ENCODE peak calls at places on chromosomes 5 and 9, in seven cellular contexts. One of them, this sample, is unnamed.

GRCh38 chr9:72947987-72948465 is 4.8 kb downstream of the ALDH1A1 start:
- DNase-seq in kidney tubule cell: peak
- DNase-seq in fibroblast of pulmonary artery: no peak
- DNase-seq in Caki2: peak
- DNase-seq in islet precursor cell: no peak
- DNase-seq in stimulated activated CD4-positive, alpha-beta T cell treated with anti-CD3 and anti-CD28 coated beads, Interleukin-1b, Interleukin-23, amount 100 ng/mL, for 1 hour: no peak
- DNase-seq in head of caudate nucleus: no peak
- DNase-seq in this sample: no peak

GRCh38 chr5:163312598-163312997 is 124.8 kb upstream of the CCNG1 start:
- DNase-seq in head of caudate nucleus: no peak
- DNase-seq in stimulated activated CD4-positive, alpha-beta T cell treated with anti-CD3 and anti-CD28 coated beads, Interleukin-1b, Interleukin-23, amount 100 ng/mL, for 1 hour: no peak
- DNase-seq in kidney tubule cell: no peak
- DNase-seq in Caki2: no peak
- DNase-seq in fibroblast of pulmonary artery: no peak
- DNase-seq in islet precursor cell: no peak
- DNase-seq in this sample: no peak

GRCh38 chr9:126494264-126494663 is 119.5 kb upstream of the LMX1B start:
- DNase-seq in fibroblast of pulmonary artery: no peak
- DNase-seq in head of caudate nucleus: no peak
- DNase-seq in Caki2: no peak
- DNase-seq in islet precursor cell: no peak
- DNase-seq in kidney tubule cell: peak
- DNase-seq in stimulated activated CD4-positive, alpha-beta T cell treated with anti-CD3 and anti-CD28 coated beads, Interleukin-1b, Interleukin-23, amount 100 ng/mL, for 1 hour: no peak
- DNase-seq in this sample: no peak

GRCh38 chr9:87500894-87501656 is 3.4 kb downstream of the DAPK1 start:
- DNase-seq in fibroblast of pulmonary artery: no peak
- DNase-seq in Caki2: no peak
- DNase-seq in islet precursor cell: no peak
- DNase-seq in head of caudate nucleus: no peak
- DNase-seq in kidney tubule cell: peak
- DNase-seq in stimulated activated CD4-positive, alpha-beta T cell treated with anti-CD3 and anti-CD28 coated beads, Interleukin-1b, Interleukin-23, amount 100 ng/mL, for 1 hour: no peak
- DNase-seq in this sample: no peak

GRCh38 chr9:3447143-3447542 is 78.7 kb downstream of the RFX3 start:
- DNase-seq in kidney tubule cell: no peak
- DNase-seq in fibroblast of pulmonary artery: no peak
- DNase-seq in stimulated activated CD4-positive, alpha-beta T cell treated with anti-CD3 and anti-CD28 coated beads, Interleukin-1b, Interleukin-23, amount 100 ng/mL, for 1 hour: no peak
- DNase-seq in islet precursor cell: no peak
- DNase-seq in head of caudate nucleus: no peak
- DNase-seq in Caki2: no peak
- DNase-seq in this sample: no peak

GRCh38 chr5:23139338-23140171 is 286.4 kb upstream of the CDH12 start:
- DNase-seq in head of caudate nucleus: no peak
- DNase-seq in islet precursor cell: no peak
- DNase-seq in kidney tubule cell: peak
- DNase-seq in fibroblast of pulmonary artery: peak
- DNase-seq in stimulated activated CD4-positive, alpha-beta T cell treated with anti-CD3 and anti-CD28 coated beads, Interleukin-1b, Interleukin-23, amount 100 ng/mL, for 1 hour: no peak
- DNase-seq in Caki2: peak
- DNase-seq in this sample: peak

GRCh38 chr5:175813943-175814630 is 57.3 kb upstream of the CPLX2 start:
- DNase-seq in stimulated activated CD4-positive, alpha-beta T cell treated with anti-CD3 and anti-CD28 coated beads, Interleukin-1b, Interleukin-23, amount 100 ng/mL, for 1 hour: no peak
- DNase-seq in head of caudate nucleus: no peak
- DNase-seq in fibroblast of pulmonary artery: no peak
- DNase-seq in islet precursor cell: no peak
- DNase-seq in Caki2: no peak
- DNase-seq in kidney tubule cell: no peak
- DNase-seq in this sample: no peak

GRCh38 chr9:125401317-125401716 is 139.7 kb downstream of the GAPVD1 start:
- DNase-seq in fibroblast of pulmonary artery: no peak
- DNase-seq in islet precursor cell: no peak
- DNase-seq in Caki2: no peak
- DNase-seq in kidney tubule cell: no peak
- DNase-seq in stimulated activated CD4-positive, alpha-beta T cell treated with anti-CD3 and anti-CD28 coated beads, Interleukin-1b, Interleukin-23, amount 100 ng/mL, for 1 hour: no peak
- DNase-seq in head of caudate nucleus: no peak
- DNase-seq in this sample: no peak

GRCh38 chr5:160694896-160695295 is 157.1 kb downstream of the ATP10B start:
- DNase-seq in stimulated activated CD4-positive, alpha-beta T cell treated with anti-CD3 and anti-CD28 coated beads, Interleukin-1b, Interleukin-23, amount 100 ng/mL, for 1 hour: no peak
- DNase-seq in head of caudate nucleus: no peak
- DNase-seq in fibroblast of pulmonary artery: no peak
- DNase-seq in Caki2: no peak
- DNase-seq in islet precursor cell: no peak
- DNase-seq in kidney tubule cell: no peak
- DNase-seq in this sample: no peak

GRCh38 chr9:113151696-113152630 is 1.2 kb downstream of the SLC31A2 start:
- DNase-seq in islet precursor cell: no peak
- DNase-seq in stimulated activated CD4-positive, alpha-beta T cell treated with anti-CD3 and anti-CD28 coated beads, Interleukin-1b, Interleukin-23, amount 100 ng/mL, for 1 hour: no peak
- DNase-seq in fibroblast of pulmonary artery: no peak
- DNase-seq in head of caudate nucleus: no peak
- DNase-seq in kidney tubule cell: peak
- DNase-seq in Caki2: no peak
- DNase-seq in this sample: no peak

GRCh38 chr9:93663877-93664548 is 87.6 kb downstream of the PHF2 start:
- DNase-seq in head of caudate nucleus: peak
- DNase-seq in fibroblast of pulmonary artery: no peak
- DNase-seq in Caki2: no peak
- DNase-seq in kidney tubule cell: no peak
- DNase-seq in stimulated activated CD4-positive, alpha-beta T cell treated with anti-CD3 and anti-CD28 coated beads, Interleukin-1b, Interleukin-23, amount 100 ng/mL, for 1 hour: no peak
- DNase-seq in islet precursor cell: no peak
- DNase-seq in this sample: no peak

GRCh38 chr9:10268500-10269485 is 344.0 kb downstream of the PTPRD start:
- DNase-seq in head of caudate nucleus: peak
- DNase-seq in Caki2: no peak
- DNase-seq in stimulated activated CD4-positive, alpha-beta T cell treated with anti-CD3 and anti-CD28 coated beads, Interleukin-1b, Interleukin-23, amount 100 ng/mL, for 1 hour: no peak
- DNase-seq in kidney tubule cell: peak
- DNase-seq in islet precursor cell: peak
- DNase-seq in fibroblast of pulmonary artery: peak
- DNase-seq in this sample: no peak

GRCh38 chr9:126754436-126755324 is 50.2 kb upstream of the ZBTB43 start:
- DNase-seq in kidney tubule cell: no peak
- DNase-seq in Caki2: no peak
- DNase-seq in stimulated activated CD4-positive, alpha-beta T cell treated with anti-CD3 and anti-CD28 coated beads, Interleukin-1b, Interleukin-23, amount 100 ng/mL, for 1 hour: no peak
- DNase-seq in islet precursor cell: no peak
- DNase-seq in fibroblast of pulmonary artery: no peak
- DNase-seq in head of caudate nucleus: no peak
- DNase-seq in this sample: no peak

GRCh38 chr9:121326130-121326838 is 43.8 kb downstream of the STOM start:
- DNase-seq in islet precursor cell: peak
- DNase-seq in kidney tubule cell: no peak
- DNase-seq in Caki2: peak
- DNase-seq in fibroblast of pulmonary artery: peak
- DNase-seq in head of caudate nucleus: peak
- DNase-seq in stimulated activated CD4-positive, alpha-beta T cell treated with anti-CD3 and anti-CD28 coated beads, Interleukin-1b, Interleukin-23, amount 100 ng/mL, for 1 hour: no peak
- DNase-seq in this sample: no peak